ENCODE peak calls at places on chromosome 21, in five cellular contexts. V is midbrain, G is coronary artery, B is amniotic stem cell, T is NCI-H1417. D is an unnamed sample.

GRCh38 chr21:38295997-38296764 is 39.4 kb downstream of the KCNJ15 start:
- DNase-seq in V (no peak), G (no peak), B (no peak), T (no peak), D (no peak)

GRCh38 chr21:15054089-15054488 is 10.7 kb downstream of the NRIP1 start:
- DNase-seq in V (no peak), T (peak; percentile 16), B (no peak), G (no peak), D (no peak)

GRCh38 chr21:46037338-46038325 is 56.1 kb downstream of the COL6A1 start:
- DNase-seq in B (no peak), G (no peak), V (no peak), T (no peak), D (no peak)

GRCh38 chr21:43992121-43992520 is 20.0 kb upstream of the TRAPPC10 start:
- DNase-seq in B (no peak), G (no peak), V (no peak), T (no peak), D (no peak)

GRCh38 chr21:38758815-38759214 is 46.9 kb upstream of the ETS2 start:
- DNase-seq in G (no peak), T (no peak), B (no peak), V (no peak), D (no peak)

GRCh38 chr21:17613242-17613676 is 558 bp upstream of the BTG3 start:
- DNase-seq in B (no peak), V (peak; percentile 24), G (peak; percentile 76), T (peak; percentile 55), D (no peak)

GRCh38 chr21:43885721-43886120 is 20.7 kb downstream of the AGPAT3 start:
- DNase-seq in V (no peak), G (no peak), B (no peak), T (no peak), D (no peak)

GRCh38 chr21:43799301-43799840 is 10.0 kb downstream of the RRP1 start:
- DNase-seq in T (no peak), V (no peak), B (no peak), G (no peak), D (no peak)

GRCh38 chr21:35227774-35228173 is 178.7 kb upstream of the RUNX1 start:
- DNase-seq in B (no peak), T (peak; percentile 92), V (no peak), G (no peak), D (no peak)

GRCh38 chr21:33650929-33651505 is 8.7 kb downstream of the ITSN1 start:
- DNase-seq in B (no peak), T (no peak), V (no peak), G (no peak), D (no peak)

GRCh38 chr21:42818328-42818749 is 61.0 kb downstream of the WDR4 start:
- DNase-seq in T (peak; percentile 64), B (peak; percentile 39), G (peak; percentile 59), V (no peak), D (peak; percentile 56)

GRCh38 chr21:23986214-23986613 is 1621.1 kb downstream of the MRPL39 start:
- DNase-seq in V (no peak), T (no peak), G (no peak), B (no peak), D (no peak)

GRCh38 chr21:33042812-33043211 is 17.1 kb downstream of the OLIG2 start:
- DNase-seq in V (no peak), B (no peak), G (no peak), T (no peak), D (no peak)

GRCh38 chr21:43361493-43362296 is 65.2 kb downstream of the SIK1 start:
- DNase-seq in B (no peak), T (no peak), V (no peak), G (no peak), D (peak; percentile 67)

GRCh38 chr21:30463713-30464112 is 16.5 kb downstream of the KRTAP19-1 start:
- DNase-seq in B (no peak), V (no peak), T (peak; percentile 28), G (no peak), D (no peak)

GRCh38 chr21:42646076-42646825 is 7.2 kb upstream of the PDE9A start:
- DNase-seq in V (no peak), T (no peak), B (no peak), G (no peak), D (no peak)

GRCh38 chr21:36749935-36750578 is 51.1 kb downstream of the SIM2 start:
- DNase-seq in T (no peak), V (no peak), G (no peak), B (no peak), D (no peak)

GRCh38 chr21:37166733-37167132 is 93.7 kb downstream of the TTC3 start:
- DNase-seq in T (peak; percentile 49), G (no peak), V (no peak), B (no peak), D (no peak)

GRCh38 chr21:29704719-29705118 is 235.1 kb downstream of the GRIK1 start:
- DNase-seq in T (no peak), G (no peak), V (no peak), B (no peak), D (no peak)

GRCh38 chr21:18060402-18060801 is 184.2 kb upstream of the CHODL start:
- DNase-seq in V (no peak), G (no peak), B (no peak), T (no peak), D (no peak)

GRCh38 chr21:14581902-14582457 is 35.9 kb upstream of the SAMSN1 start:
- DNase-seq in G (no peak), T (no peak), B (no peak), V (no peak), D (no peak)

GRCh38 chr21:33026878-33027400 is 1.2 kb downstream of the OLIG2 start:
- DNase-seq in T (no peak), G (no peak), B (no peak), V (no peak), D (no peak)

GRCh38 chr21:45839274-45839673 is 142.3 kb upstream of the COL6A1 start:
- DNase-seq in T (no peak), G (no peak), B (no peak), V (no peak), D (no peak)

GRCh38 chr21:45262616-45263015 is 25.1 kb downstream of the POFUT2 start:
- DNase-seq in V (no peak), T (no peak), B (no peak), G (peak; percentile 50), D (no peak)

GRCh38 chr21:44804762-44805161 is 3.1 kb upstream of the UBE2G2 start:
- DNase-seq in G (no peak), T (no peak), B (no peak), V (no peak), D (no peak)